ENCODE peak calls at places on chromosomes 11 and 22, in five cellular contexts. I, L, J, Y and G are unnamed samples.

GRCh38 chr11:79092791-79093313 is 348.0 kb downstream of the TENM4 start:
- DNase-seq in L (peak; percentile 98), Y (peak; percentile 52), J (no peak), I (peak; percentile 66), G (peak; percentile 100)

GRCh38 chr11:84806354-84806753 is 820.8 kb downstream of the DLG2 start:
- DNase-seq in Y (no peak), I (no peak), J (no peak), L (no peak), G (no peak)

GRCh38 chr11:133834399-133835257 is 10.7 kb downstream of the SPATA19 start:
- DNase-seq in Y (no peak), L (no peak), J (no peak), I (no peak), G (no peak)

GRCh38 chr11:97738751-97739150 is 1282.0 kb upstream of the CNTN5 start:
- DNase-seq in Y (no peak), I (no peak), L (no peak), J (no peak), G (no peak)

GRCh38 chr11:67645521-67646457 is 4.7 kb downstream of the ACY3 start:
- DNase-seq in L (no peak), Y (no peak), J (no peak), I (no peak), G (no peak)

GRCh38 chr11:67291481-67292381 is 2.6 kb downstream of the ANKRD13D start:
- DNase-seq in L (no peak), J (no peak), I (no peak), Y (no peak), G (no peak)

GRCh38 chr22:26894766-26895485 is 237.5 kb downstream of the MIAT start:
- DNase-seq in J (no peak), L (peak; percentile 86), Y (no peak), I (no peak), G (peak; percentile 87)

GRCh38 chr11:133904818-133905515 is 51.8 kb downstream of the IGSF9B start:
- DNase-seq in J (no peak), Y (no peak), L (no peak), I (no peak), G (no peak)

GRCh38 chr11:102733232-102733875 is 8.6 kb upstream of the MMP8 start:
- DNase-seq in I (no peak), J (peak; percentile 75), Y (no peak), L (peak; percentile 16), G (peak; percentile 54)

GRCh38 chr11:22627421-22627820 is 1.8 kb upstream of the FANCF start:
- DNase-seq in J (no peak), I (no peak), Y (no peak), L (no peak), G (no peak)

GRCh38 chr11:22625448-22626287 is at the start of gene FANCF:
- DNase-seq in L (peak; percentile 90), J (peak; percentile 95), I (peak; percentile 98), Y (peak; percentile 98), G (peak; percentile 99)

GRCh38 chr11:22624742-22625447 is 728 bp downstream of the FANCF start:
- DNase-seq in Y (peak; percentile 55), I (peak; percentile 39), L (peak; percentile 39), J (peak; percentile 75), G (peak; percentile 57)

DNA sequence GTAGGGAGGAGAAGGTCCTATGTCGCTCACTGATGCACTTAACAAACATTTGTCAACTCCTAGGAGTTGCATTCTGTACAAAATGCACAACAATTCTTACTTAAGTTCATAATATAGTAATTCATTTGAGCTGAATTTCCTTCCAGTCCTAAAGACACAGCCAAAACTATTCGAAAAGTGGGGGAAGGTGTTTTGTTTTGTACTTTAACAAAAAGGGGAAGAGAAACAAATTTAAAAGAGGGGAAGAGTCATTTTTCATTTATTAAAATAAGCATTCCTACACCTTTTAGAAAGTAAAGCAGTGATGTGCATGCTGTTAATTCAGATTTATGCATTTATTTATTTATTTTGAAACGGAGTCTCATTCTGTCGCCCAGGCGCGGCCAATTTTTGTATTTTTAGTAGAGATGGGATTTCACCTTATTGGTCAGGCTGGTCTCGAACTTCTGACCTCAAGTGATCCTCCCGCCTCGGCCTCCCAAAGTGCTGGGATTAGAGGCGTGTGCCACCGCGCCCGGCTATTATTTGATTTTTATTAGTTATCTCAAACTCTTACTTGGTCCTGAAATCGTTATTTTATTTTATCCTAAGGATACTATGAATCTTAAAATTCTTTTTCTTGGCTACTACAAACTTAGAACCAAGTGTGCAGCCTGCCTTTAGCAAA is 1.1 kb upstream of the FANCF start:
- DNase-seq in L (no peak), I (no peak), J (no peak), Y (no peak), G (no peak)
- H3K4me3 ChIP-seq in L (no peak overlapping the region), I (no peak overlapping the region), J (peak overlapping the region; percentile 93), Y (peak overlapping the region; percentile 79), G (no peak overlapping the region)

GRCh38 chr22:46055851-46056168 is 78.8 kb upstream of the WNT7B start:
- DNase-seq in I (no peak), J (no peak), Y (no peak), L (no peak), G (peak; percentile 7)
- TF ChIP-seq CTCF in I (no peak), J (no peak), Y (no peak), L (no peak), G (no peak)

DNA sequence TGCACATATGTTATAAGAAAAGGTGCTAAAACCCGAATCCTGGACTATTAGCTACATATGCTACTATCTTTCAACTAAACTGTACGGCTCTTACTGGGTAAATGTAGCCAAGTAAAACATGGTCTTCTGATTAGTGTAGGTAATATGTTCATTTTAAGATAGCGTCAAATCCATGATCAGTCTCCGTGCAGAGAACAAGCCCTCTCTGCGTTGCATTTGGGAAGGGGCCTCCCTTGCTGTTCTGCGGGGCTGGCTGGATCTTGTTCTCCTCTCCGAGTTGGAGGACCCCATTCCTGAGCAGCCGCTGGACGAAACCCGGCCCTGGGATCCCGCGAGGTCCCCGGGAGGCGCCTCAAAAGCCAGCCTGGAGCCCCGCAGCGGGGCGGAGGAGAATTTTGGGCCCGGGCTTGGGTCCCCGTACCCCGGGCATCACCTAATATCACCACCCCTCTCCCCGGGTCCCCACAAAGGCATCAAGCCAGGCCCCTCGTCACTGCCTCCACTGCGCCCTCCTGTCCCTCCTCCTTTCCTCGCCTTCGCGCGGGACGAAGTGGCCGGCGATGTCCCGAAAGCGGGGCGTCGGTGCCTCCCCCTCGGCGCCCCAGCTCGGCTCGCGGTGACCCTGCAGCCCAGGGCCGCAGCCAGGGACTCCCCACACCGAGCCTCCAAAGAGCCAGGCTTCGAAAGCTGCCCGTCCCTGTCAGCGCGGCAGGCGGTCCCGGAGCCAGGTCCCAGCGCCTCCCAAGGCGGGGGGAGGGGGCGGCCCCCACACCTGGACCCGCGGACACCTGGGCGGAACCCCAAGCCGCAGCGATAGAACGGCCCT is 54.5 kb upstream of the FBXO3 start:
- DNase-seq in Y (no peak), L (no peak), I (no peak), J (peak; percentile 18), G (no peak)
- H3K4me3 ChIP-seq in Y (peak overlapping the region; percentile 55), L (peak overlapping the region; percentile 39), I (peak overlapping the region; percentile 15), J (peak overlapping the region; percentile 29), G (peak overlapping the region; percentile 47)

GRCh38 chr22:29072979-29073617 is at the start of gene KREMEN1:
- DNase-seq in I (no peak), L (no peak), Y (peak; percentile 23), J (no peak), G (no peak)
- TF ChIP-seq CTCF in I (no peak), L (no peak), Y (no peak), J (no peak), G (no peak)

GRCh38 chr11:26993965-26994446 is at the start of gene FIBIN:
- DNase-seq in I (peak; percentile 56), L (no peak), J (peak; percentile 74), Y (peak; percentile 27), G (peak; percentile 80)
- H3K4me3 ChIP-seq in I (peak within 1 kb of the TSS; percentile 49), L (peak within 1 kb of the TSS; percentile 37), J (peak within 1 kb of the TSS; percentile 30), Y (peak within 1 kb of the TSS; percentile 64), G (peak within 1 kb of the TSS; percentile 72)

DNA sequence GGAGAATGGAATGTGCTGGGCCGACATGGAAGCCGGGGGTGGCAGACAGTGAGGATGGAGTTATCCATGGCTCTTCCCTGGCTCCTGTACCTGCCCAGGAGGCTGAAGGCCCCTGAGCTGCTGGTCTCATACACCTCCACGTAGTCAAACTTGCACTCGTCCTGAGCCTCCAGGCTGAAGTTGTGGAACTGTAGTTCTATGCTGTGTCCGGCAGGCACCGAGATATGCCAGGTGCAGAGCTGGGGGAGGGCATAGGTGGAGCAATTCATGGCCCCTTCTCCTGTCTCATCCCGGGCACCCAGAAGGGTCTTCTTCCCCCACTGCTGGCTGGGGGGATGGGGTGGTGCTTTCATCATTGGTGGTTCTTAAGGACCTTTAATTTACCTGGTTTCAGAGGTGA is 2.8 kb downstream of the MFRP start:
- DNase-seq in I (no peak), Y (no peak), J (no peak), L (no peak), G (no peak)
- TF ChIP-seq CTCF in I (no peak), Y (no peak), J (no peak), L (no peak), G (no peak)